ENCODE peak calls at places on chromosomes 4 and X, in nine cellular contexts. V, S, M, K, N, A, R, L and T are unnamed samples.

GRCh38 chr4:174663254-174663653 is 141.0 kb upstream of the HPGD start:
- DNase-seq in N (no peak), A (peak), L (no peak), M (no peak), V (no peak), R (no peak), K (no peak), S (no peak), T (no peak)

GRCh38 chrX:122579521-122579920 is 604.6 kb upstream of the GRIA3 start:
- DNase-seq in R (no peak), S (no peak), A (peak), L (no peak), M (no peak), K (no peak), V (no peak), N (no peak), T (no peak)

GRCh38 chrX:150146271-150146888 is 208.1 kb upstream of the EOLA2 start:
- DNase-seq in K (no peak), N (no peak), M (no peak), S (peak), L (no peak), A (no peak), R (no peak), V (no peak), T (no peak)

GRCh38 chrX:18945488-18945887 is 38.4 kb downstream of the PHKA2 start:
- DNase-seq in A (no peak), L (no peak), S (no peak), V (no peak), N (no peak), M (no peak), K (no peak), R (no peak), T (no peak)

GRCh38 chr4:94924566-94924965 is 166.8 kb downstream of the BMPR1B start:
- DNase-seq in R (no peak), V (no peak), L (no peak), N (no peak), K (no peak), A (no peak), M (no peak), S (no peak), T (no peak)

GRCh38 chr4:24809376-24809775 is 14.0 kb downstream of the SOD3 start:
- DNase-seq in V (no peak), N (no peak), L (peak), S (peak), K (no peak), M (no peak), R (no peak), A (no peak), T (no peak)

GRCh38 chrX:33065415-33065814 is 145.9 kb downstream of the DMD start:
- DNase-seq in R (no peak), M (no peak), V (no peak), A (no peak), S (no peak), K (no peak), N (no peak), L (no peak), T (no peak)

GRCh38 chr4:110514889-110515479 is 39.0 kb downstream of the ENPEP start:
- DNase-seq in L (no peak), A (peak), N (peak), S (no peak), K (no peak), R (no peak), V (no peak), M (no peak), T (no peak)

GRCh38 chr4:147039991-147040575 is 94.4 kb upstream of the TTC29 start:
- DNase-seq in M (no peak), S (no peak), R (no peak), V (no peak), K (no peak), N (no peak), L (no peak), A (no peak), T (no peak)

GRCh38 chr4:84596826-84597225 is 13.9 kb downstream of the CDS1 start:
- DNase-seq in N (no peak), S (no peak), R (no peak), M (no peak), L (no peak), A (no peak), K (no peak), V (peak), T (no peak)

GRCh38 chr4:101651778-101652177 is 138.8 kb upstream of the BANK1 start:
- DNase-seq in N (no peak), M (no peak), A (peak), R (no peak), K (peak), V (no peak), S (no peak), L (peak), T (no peak)

GRCh38 chrX:56066016-56066415 is 166.1 kb upstream of the KLF8 start:
- DNase-seq in N (no peak), A (no peak), M (no peak), S (no peak), R (no peak), K (no peak), V (no peak), L (no peak), T (no peak)

GRCh38 chr4:169952236-169953088 is 73.7 kb downstream of the MFAP3L start:
- DNase-seq in N (no peak), R (no peak), M (no peak), K (no peak), L (no peak), S (no peak), V (no peak), A (no peak), T (no peak)

GRCh38 chr4:142563682-142564291 is 282.3 kb downstream of the INPP4B start:
- DNase-seq in M (no peak), S (peak), L (no peak), R (no peak), N (no peak), V (no peak), K (no peak), A (peak), T (no peak)

GRCh38 chr4:151530230-151530629 is 121.3 kb downstream of the FHIP1A start:
- DNase-seq in S (no peak), K (no peak), V (no peak), N (no peak), L (no peak), M (no peak), R (no peak), A (peak), T (no peak)

GRCh38 chr4:54547299-54548097 is 110.3 kb upstream of the KIT start:
- DNase-seq in R (no peak), L (no peak), S (no peak), N (no peak), V (no peak), K (no peak), A (no peak), M (no peak), T (no peak)

GRCh38 chr4:76712564-76712963 is 185.4 kb downstream of the SOWAHB start:
- DNase-seq in K (no peak), V (no peak), M (no peak), L (no peak), R (no peak), S (no peak), N (no peak), A (no peak), T (no peak)

GRCh38 chr4:89123418-89123817 is 12.1 kb downstream of the TIGD2 start:
- DNase-seq in N (no peak), L (no peak), V (peak), S (no peak), K (no peak), A (peak), M (no peak), R (no peak), T (no peak)

GRCh38 chr4:6357476-6357875 is 87.8 kb downstream of the WFS1 start:
- DNase-seq in S (no peak), V (no peak), K (no peak), L (no peak), A (no peak), N (no peak), R (no peak), M (no peak), T (no peak)

GRCh38 chr4:169251291-169252235 is 19.2 kb downstream of the SH3RF1 start:
- DNase-seq in R (no peak), A (peak), M (no peak), K (no peak), L (no peak), N (no peak), S (peak), V (peak), T (no peak)

GRCh38 chr4:5858020-5858769 is 34.7 kb downstream of the CRMP1 start:
- DNase-seq in L (no peak), K (no peak), M (no peak), A (no peak), N (no peak), S (no peak), R (no peak), V (no peak), T (no peak)

GRCh38 chr4:26150948-26151347 is 169.9 kb upstream of the RBPJ start:
- DNase-seq in A (peak), L (no peak), R (no peak), M (no peak), N (no peak), S (no peak), V (no peak), K (no peak), T (no peak)

GRCh38 chrX:21840199-21840557 is 761 bp downstream of the MBTPS2 start:
- DNase-seq in L (no peak), M (no peak), R (no peak), K (no peak), S (no peak), V (peak), N (peak), A (peak), T (no peak)

GRCh38 chrX:150507251-150507856 is 61.1 kb upstream of the MTM1 start:
- DNase-seq in K (peak), M (no peak), L (no peak), S (peak), V (no peak), R (no peak), N (no peak), A (no peak), T (no peak)

GRCh38 chrX:16855363-16856075 is 14.6 kb downstream of the RBBP7 start:
- DNase-seq in V (no peak), A (no peak), S (no peak), M (no peak), N (no peak), R (no peak), L (no peak), K (no peak), T (no peak)

GRCh38 chrX:48533165-48533564 is 6.3 kb upstream of the TBC1D25 start:
- DNase-seq in K (no peak), N (no peak), M (no peak), L (no peak), S (no peak), V (no peak), R (no peak), A (no peak), T (no peak)

GRCh38 chrX:55452825-55453124 is 848 bp downstream of the MAGEH1 start:
- DNase-seq in N (no peak), V (no peak), S (no peak), R (no peak), A (no peak), L (no peak), M (no peak), K (no peak), T (no peak)

GRCh38 chr4:1727117-1728031 is 6.1 kb downstream of the TACC3 start:
- DNase-seq in N (no peak), R (no peak), K (peak), L (peak), M (no peak), V (peak), A (peak), S (no peak), T (no peak)

GRCh38 chr4:3371581-3372001 is 70.2 kb upstream of the HGFAC start:
- DNase-seq in N (no peak), V (no peak), R (no peak), L (peak), K (no peak), S (peak), M (peak), A (peak), T (no peak)

GRCh38 chr4:102787096-102787867 is 26.5 kb upstream of the MANBA start:
- DNase-seq in V (no peak), A (peak), N (no peak), K (no peak), M (no peak), S (no peak), L (no peak), R (no peak), T (no peak)

GRCh38 chr4:94714360-94714759 is 43.4 kb upstream of the BMPR1B start:
- DNase-seq in L (no peak), S (no peak), R (no peak), A (peak), M (no peak), N (no peak), V (no peak), K (no peak), T (no peak)

GRCh38 chr4:149031399-149031798 is 589.2 kb upstream of the NR3C2 start:
- DNase-seq in K (no peak), R (no peak), L (no peak), V (no peak), A (no peak), M (no peak), S (peak), N (no peak), T (no peak)

GRCh38 chrX:137313627-137314026 is 252.3 kb upstream of the ZIC3 start:
- DNase-seq in V (no peak), A (no peak), S (no peak), K (no peak), N (no peak), M (no peak), L (no peak), R (no peak), T (no peak)

GRCh38 chr4:3470244-3471097 is 7.4 kb downstream of the DOK7 start:
- DNase-seq in A (peak), V (no peak), S (no peak), L (no peak), K (peak), M (no peak), N (no peak), R (no peak), T (no peak)

GRCh38 chr4:22514001-22514400 is 1.9 kb downstream of the ADGRA3 start:
- DNase-seq in N (no peak), V (no peak), A (peak), L (no peak), K (no peak), S (no peak), R (no peak), M (no peak), T (no peak)

GRCh38 chr4:151671541-151672059 is 89.2 kb downstream of the GATB start:
- DNase-seq in R (no peak), V (no peak), S (peak), L (no peak), A (no peak), K (no peak), N (no peak), M (no peak), T (no peak)

GRCh38 chr4:140130677-140131076 is 23.3 kb downstream of the MAML3 start:
- DNase-seq in V (peak), L (no peak), S (no peak), N (no peak), K (no peak), M (no peak), A (peak), R (no peak), T (no peak)

GRCh38 chrX:122934131-122934530 is 249.9 kb upstream of the GRIA3 start:
- DNase-seq in A (no peak), K (no peak), N (no peak), L (no peak), M (no peak), S (no peak), R (no peak), V (no peak), T (no peak)

GRCh38 chr4:119138046-119138445 is 2.4 kb downstream of the MYOZ2 start:
- DNase-seq in M (no peak), V (no peak), L (no peak), N (peak), A (peak), S (no peak), K (no peak), R (no peak), T (no peak)

GRCh38 chrX:38233891-38234807 is 13.5 kb upstream of the SRPX start:
- DNase-seq in N (no peak), L (no peak), M (peak), A (peak), K (no peak), S (no peak), V (no peak), R (no peak), T (no peak)

GRCh38 chr4:81369898-81370297 is 101.8 kb downstream of the RASGEF1B start:
- DNase-seq in K (no peak), V (no peak), S (no peak), L (no peak), M (no peak), A (no peak), R (no peak), N (no peak), T (no peak)
- H3K27ac ChIP-seq in K (no peak), V (no peak), S (no peak), L (no peak), M (no peak), A (no peak), R (no peak), N (no peak), T (no peak)

DNA sequence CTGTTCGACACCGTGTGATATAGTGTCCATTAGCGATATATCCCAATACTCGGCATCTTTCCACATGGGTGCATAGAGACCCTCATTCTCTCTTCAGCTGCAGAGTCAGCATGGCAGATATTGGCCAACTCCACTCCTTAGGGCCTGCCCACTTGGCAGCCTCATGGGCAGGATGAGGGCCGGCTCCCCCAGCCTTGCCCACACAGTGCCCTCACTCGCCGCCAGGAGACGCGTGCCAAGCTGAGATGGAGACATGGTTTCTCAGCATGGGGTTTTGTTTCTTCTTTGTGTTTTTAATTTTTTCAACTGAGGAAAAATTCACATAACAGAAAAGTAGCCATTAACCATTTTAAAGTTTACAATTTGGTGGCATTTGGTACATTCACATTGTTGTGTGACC is 5.3 kb upstream of the PLXNA3 start:
- DNase-seq in R (no peak), A (no peak), K (no peak), N (no peak), V (no peak), M (no peak), S (no peak), L (no peak), T (no peak)
- H3K27ac ChIP-seq in R (no peak), A (no peak), K (no peak), N (no peak), V (no peak), M (no peak), S (no peak), L (no peak), T (no peak)

DNA sequence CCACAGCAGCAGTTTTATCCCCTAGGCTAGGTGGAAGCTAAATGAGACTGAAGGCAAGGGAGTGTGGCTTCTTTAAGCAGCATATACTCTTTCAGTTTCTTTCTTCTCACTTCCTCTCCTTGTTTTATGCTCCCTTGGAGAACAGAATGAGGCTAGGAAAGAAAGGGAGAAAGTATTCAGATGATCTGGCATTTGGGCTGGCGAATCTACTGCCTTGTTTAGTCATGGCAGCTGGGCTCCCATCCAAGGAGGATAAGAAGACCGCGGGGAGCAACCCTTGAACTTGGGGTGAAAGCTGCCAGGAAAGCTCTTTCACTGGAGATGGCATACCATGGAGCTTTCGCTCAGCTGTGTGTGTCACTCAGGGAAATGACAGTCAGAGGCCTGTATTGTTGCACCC is 72.1 kb downstream of the ARHGEF38 start:
- DNase-seq in A (peak), K (peak), S (no peak), R (no peak), L (no peak), M (peak), N (no peak), V (peak), T (no peak)
- H3K27ac ChIP-seq in A (no peak), K (peak), S (no peak), R (no peak), L (no peak), M (no peak), N (no peak), V (no peak), T (no peak)

GRCh38 chr4:20017439-20017838 is 234.3 kb upstream of the SLIT2 start:
- DNase-seq in V (no peak), N (no peak), R (no peak), A (no peak), L (no peak), K (no peak), S (no peak), M (no peak), T (no peak)

GRCh38 chr4:20022471-20022870 is 229.2 kb upstream of the SLIT2 start:
- DNase-seq in K (no peak), R (no peak), L (no peak), S (no peak), N (no peak), M (no peak), A (no peak), V (no peak), T (no peak)

GRCh38 chr4:20017035-20017434 is 234.7 kb upstream of the SLIT2 start:
- DNase-seq in L (no peak), V (no peak), A (peak), K (no peak), M (no peak), N (no peak), S (no peak), R (no peak), T (no peak)

GRCh38 chr4:20019310-20020015 is 232.2 kb upstream of the SLIT2 start:
- DNase-seq in N (no peak), K (no peak), V (no peak), L (no peak), S (no peak), R (no peak), A (peak), M (no peak), T (no peak)

GRCh38 chr4:20020049-20020448 is 231.7 kb upstream of the SLIT2 start:
- DNase-seq in N (no peak), R (no peak), K (no peak), M (no peak), S (no peak), A (no peak), L (no peak), V (no peak), T (no peak)
- H3K27ac ChIP-seq in N (no peak), R (no peak), K (no peak), M (no peak), S (no peak), A (no peak), L (no peak), V (no peak), T (no peak)

GRCh38 chr4:182245541-182246245 is 2.5 kb downstream of the TENM3 start:
- DNase-seq in L (no peak), M (no peak), S (no peak), K (no peak), A (no peak), R (no peak), N (no peak), V (no peak), T (no peak)
- H3K27ac ChIP-seq in L (no peak), M (no peak), S (no peak), K (no peak), A (peak), R (no peak), N (no peak), V (no peak), T (no peak)

GRCh38 chrX:136146614-136147319 is 566 bp upstream of the FHL1 start:
- DNase-seq in N (peak), K (peak), S (peak), R (no peak), M (peak), V (no peak), A (no peak), L (no peak), T (no peak)
- H3K27ac ChIP-seq in N (peak), K (peak), S (no peak), R (no peak), M (peak), V (no peak), A (peak), L (peak), T (peak)